ENCODE peak calls at places on chromosomes 3 and 15, in four cellular contexts. One of them, this sample, is unnamed.

GRCh38 chr15:67174864-67175573 is 79.4 kb downstream of the AAGAB start:
- DNase-seq in choroid plexus epithelial cell: no peak
- DNase-seq in thoracic aorta: no peak
- DNase-seq in effector memory CD4-positive, alpha-beta T cell: no peak
- DNase-seq in this sample: no peak

GRCh38 chr3:183540501-183541234 is 14.8 kb downstream of the KLHL6 start:
- DNase-seq in choroid plexus epithelial cell: no peak
- DNase-seq in effector memory CD4-positive, alpha-beta T cell: no peak
- DNase-seq in thoracic aorta: no peak
- DNase-seq in this sample: no peak

GRCh38 chr3:56251343-56251945 is 216.8 kb downstream of the ERC2 start:
- DNase-seq in choroid plexus epithelial cell: peak
- DNase-seq in thoracic aorta: no peak
- DNase-seq in effector memory CD4-positive, alpha-beta T cell: no peak
- DNase-seq in this sample: no peak

GRCh38 chr3:45062697-45063070 is 36.6 kb downstream of the CLEC3B start:
- DNase-seq in choroid plexus epithelial cell: no peak
- DNase-seq in effector memory CD4-positive, alpha-beta T cell: no peak
- DNase-seq in thoracic aorta: no peak
- DNase-seq in this sample: no peak

GRCh38 chr15:50109086-50109987 is 9.7 kb downstream of the ATP8B4 start:
- DNase-seq in effector memory CD4-positive, alpha-beta T cell: no peak
- DNase-seq in thoracic aorta: no peak
- DNase-seq in choroid plexus epithelial cell: peak
- DNase-seq in this sample: no peak

GRCh38 chr3:22175899-22176298 is 424.9 kb upstream of the ZNF385D start:
- DNase-seq in choroid plexus epithelial cell: peak
- DNase-seq in thoracic aorta: no peak
- DNase-seq in effector memory CD4-positive, alpha-beta T cell: no peak
- DNase-seq in this sample: no peak

GRCh38 chr3:122572940-122573412 is 4.5 kb upstream of the PARP15 start:
- DNase-seq in thoracic aorta: no peak
- DNase-seq in choroid plexus epithelial cell: peak
- DNase-seq in effector memory CD4-positive, alpha-beta T cell: no peak
- DNase-seq in this sample: no peak

GRCh38 chr15:58522391-58522790 is 90.6 kb downstream of the LIPC start:
- DNase-seq in choroid plexus epithelial cell: no peak
- DNase-seq in thoracic aorta: no peak
- DNase-seq in effector memory CD4-positive, alpha-beta T cell: no peak
- DNase-seq in this sample: no peak

GRCh38 chr3:172221550-172221949 is 182.2 kb downstream of the FNDC3B start:
- DNase-seq in thoracic aorta: no peak
- DNase-seq in effector memory CD4-positive, alpha-beta T cell: no peak
- DNase-seq in choroid plexus epithelial cell: peak
- DNase-seq in this sample: no peak

GRCh38 chr15:90463381-90463780 is 66.3 kb upstream of the CRTC3 start:
- DNase-seq in choroid plexus epithelial cell: peak
- DNase-seq in thoracic aorta: no peak
- DNase-seq in effector memory CD4-positive, alpha-beta T cell: no peak
- DNase-seq in this sample: no peak

GRCh38 chr15:60155661-60156060 is 151.6 kb downstream of the FOXB1 start:
- DNase-seq in thoracic aorta: no peak
- DNase-seq in choroid plexus epithelial cell: peak
- DNase-seq in effector memory CD4-positive, alpha-beta T cell: no peak
- DNase-seq in this sample: no peak

GRCh38 chr3:112675349-112675748 is 34.4 kb upstream of the CCDC80 start:
- DNase-seq in choroid plexus epithelial cell: peak
- DNase-seq in thoracic aorta: no peak
- DNase-seq in effector memory CD4-positive, alpha-beta T cell: no peak
- DNase-seq in this sample: no peak

GRCh38 chr3:193921480-193921879 is 214.5 kb upstream of the HES1 start:
- DNase-seq in choroid plexus epithelial cell: no peak
- DNase-seq in thoracic aorta: no peak
- DNase-seq in effector memory CD4-positive, alpha-beta T cell: no peak
- DNase-seq in this sample: no peak

GRCh38 chr3:100932491-100932890 is 60.7 kb downstream of the ABI3BP start:
- DNase-seq in thoracic aorta: no peak
- DNase-seq in choroid plexus epithelial cell: no peak
- DNase-seq in effector memory CD4-positive, alpha-beta T cell: no peak
- DNase-seq in this sample: no peak

GRCh38 chr3:66010348-66011097 is 28.2 kb downstream of the MAGI1 start:
- DNase-seq in thoracic aorta: no peak
- DNase-seq in effector memory CD4-positive, alpha-beta T cell: no peak
- DNase-seq in choroid plexus epithelial cell: peak
- DNase-seq in this sample: no peak

GRCh38 chr15:75199347-75199976 is 2.2 kb upstream of the C15orf39 start:
- DNase-seq in effector memory CD4-positive, alpha-beta T cell: no peak
- DNase-seq in thoracic aorta: no peak
- DNase-seq in choroid plexus epithelial cell: no peak
- DNase-seq in this sample: no peak

GRCh38 chr3:51934139-51934850 is 7.4 kb downstream of the RRP9 start:
- DNase-seq in effector memory CD4-positive, alpha-beta T cell: no peak
- DNase-seq in thoracic aorta: no peak
- DNase-seq in choroid plexus epithelial cell: no peak
- DNase-seq in this sample: no peak